ENCODE peak calls at places on chromosome 20, in six cellular contexts. T, L, E, C, N and X are unnamed samples.

GRCh38 chr20:8512003-8512402 is 379.9 kb downstream of the PLCB1 start:
- DNase-seq in T (no peak), E (no peak), N (no peak), L (no peak), C (no peak), X (no peak)

GRCh38 chr20:59565768-59566461 is 38.4 kb upstream of the PHACTR3 start:
- DNase-seq in L (no peak), E (no peak), N (no peak), C (no peak), T (no peak), X (no peak)

GRCh38 chr20:19758888-19759331 is 852 bp downstream of the RIN2 start:
- DNase-seq in T (peak), C (no peak), N (peak), L (peak), E (peak), X (peak)

GRCh38 chr20:38202153-38202981 is 37.3 kb upstream of the TGM2 start:
- DNase-seq in L (no peak), T (no peak), N (no peak), C (no peak), E (no peak), X (no peak)

GRCh38 chr20:2798814-2799213 is 1.6 kb downstream of the CPXM1 start:
- DNase-seq in E (peak), C (no peak), T (no peak), L (peak), N (no peak), X (no peak)

GRCh38 chr20:18057106-18057993 is at the start of gene OVOL2:
- DNase-seq in L (no peak), N (no peak), E (peak), C (no peak), T (no peak), X (peak)

GRCh38 chr20:36028106-36028826 is 59.9 kb downstream of the CNBD2 start:
- DNase-seq in E (no peak), N (no peak), L (no peak), T (no peak), C (no peak), X (no peak)

GRCh38 chr20:22904905-22905304 is 130.2 kb upstream of the SSTR4 start:
- DNase-seq in E (no peak), L (no peak), N (no peak), C (no peak), T (no peak), X (no peak)

GRCh38 chr20:51696304-51697118 is 71.7 kb downstream of the ATP9A start:
- DNase-seq in L (peak), E (no peak), N (peak), C (no peak), T (no peak), X (peak)

GRCh38 chr20:11851646-11852045 is 66.0 kb upstream of the BTBD3 start:
- DNase-seq in T (no peak), C (no peak), L (peak), N (peak), E (no peak), X (no peak)

GRCh38 chr20:56373942-56374341 is 15.2 kb downstream of the FAM210B start:
- DNase-seq in N (peak), T (peak), E (no peak), C (no peak), L (peak), X (no peak)

GRCh38 chr20:49405062-49405683 is 77.3 kb downstream of the KCNB1 start:
- DNase-seq in C (no peak), L (no peak), T (no peak), N (no peak), E (no peak), X (no peak)

GRCh38 chr20:48877299-48877698 is 44.2 kb upstream of the ARFGEF2 start:
- DNase-seq in L (peak), E (no peak), C (no peak), N (no peak), T (no peak), X (peak)

GRCh38 chr20:17533396-17533795 is 2.2 kb upstream of the BFSP1 start:
- DNase-seq in E (no peak), L (peak), T (peak), N (peak), C (no peak), X (no peak)

GRCh38 chr20:2814587-2815051 is at the start of gene C20orf141:
- DNase-seq in E (no peak), C (no peak), T (peak), L (peak), N (peak), X (no peak)